ENCODE peak calls at places on chromosomes 11 and 22, in four cellular contexts. Y, J, K and D are unnamed samples.

GRCh38 chr11:43681543-43681942 is 1.0 kb downstream of the HSD17B12 start:
- DNase-seq in Y (no peak), J (peak), K (no peak), D (peak)

GRCh38 chr11:46898396-46899095 is 19.8 kb downstream of the LRP4 start:
- DNase-seq in Y (no peak), J (peak), K (no peak), D (no peak)

GRCh38 chr11:11028017-11028692 is 170.3 kb upstream of the ZBED5 start:
- DNase-seq in Y (peak), J (peak), K (peak), D (peak)

GRCh38 chr11:130390071-130390758 is 38.2 kb downstream of the ADAMTS8 start:
- DNase-seq in Y (peak), J (peak), K (no peak), D (peak)

GRCh38 chr11:128551641-128552335 is 35.6 kb downstream of the ETS1 start:
- DNase-seq in Y (no peak), J (peak), K (no peak), D (no peak)

GRCh38 chr11:130827697-130828377 is 88.4 kb downstream of the SNX19 start:
- DNase-seq in Y (peak), J (peak), K (peak), D (peak)

GRCh38 chr22:50076646-50077624 is 8.3 kb downstream of the MLC1 start:
- DNase-seq in Y (no peak), J (no peak), K (no peak), D (no peak)

GRCh38 chr11:1880746-1881441 is 10.8 kb downstream of the PRR33 start:
- DNase-seq in Y (no peak), J (no peak), K (no peak), D (no peak)

GRCh38 chr11:1728931-1729691 is 21.3 kb downstream of the IFITM10 start:
- DNase-seq in Y (no peak), J (no peak), K (no peak), D (no peak)

GRCh38 chr11:47867821-47868220 is 19.7 kb upstream of the NUP160 start:
- DNase-seq in Y (no peak), J (no peak), K (no peak), D (no peak)

GRCh38 chr11:82718307-82718706 is 15.4 kb downstream of the FAM181B start:
- DNase-seq in Y (peak), J (peak), K (peak), D (peak)

GRCh38 chr22:33302049-33302545 is 243.9 kb upstream of the SYN3 start:
- DNase-seq in Y (peak), J (peak), K (peak), D (peak)

GRCh38 chr11:15551897-15552851 is 437.5 kb downstream of the INSC start:
- DNase-seq in Y (no peak), J (no peak), K (peak), D (peak)

GRCh38 chr11:29310016-29310415 is 706.8 kb downstream of the KCNA4 start:
- DNase-seq in Y (peak), J (peak), K (no peak), D (no peak)

GRCh38 chr11:105000797-105001196 is 22.2 kb downstream of the CASP5 start:
- DNase-seq in Y (no peak), J (no peak), K (peak), D (peak)

GRCh38 chr22:23926561-23926960 is 32.4 kb downstream of the MIF start:
- DNase-seq in Y (no peak), J (no peak), K (no peak), D (no peak)

GRCh38 chr11:20058749-20059458 is 101.4 kb downstream of the DBX1 start:
- DNase-seq in Y (peak), J (no peak), K (no peak), D (no peak)

GRCh38 chr11:47856186-47856585 is 8.0 kb upstream of the NUP160 start:
- DNase-seq in Y (no peak), J (no peak), K (no peak), D (no peak)

GRCh38 chr22:44735518-44736428 is 16.6 kb upstream of the ARHGAP8 start:
- DNase-seq in Y (no peak), J (peak), K (peak), D (peak)

GRCh38 chr11:46684364-46684763 is 16.1 kb downstream of the ARHGAP1 start:
- DNase-seq in Y (no peak), J (no peak), K (no peak), D (no peak)

GRCh38 chr11:103325686-103326069 is 216.5 kb downstream of the DYNC2H1 start:
- DNase-seq in Y (no peak), J (no peak), K (peak), D (peak)
- H3K4me2 ChIP-seq in Y (no peak), J (peak), K (peak), D (no peak)

GRCh38 chr11:117642396-117642795 is 154.6 kb downstream of the DSCAML1 start:
- DNase-seq in Y (no peak), J (no peak), K (no peak), D (no peak)

GRCh38 chr11:117641008-117641915 is 155.8 kb downstream of the DSCAML1 start:
- DNase-seq in Y (no peak), J (no peak), K (no peak), D (no peak)

GRCh38 chr11:117646419-117646818 is 150.6 kb downstream of the DSCAML1 start:
- DNase-seq in Y (no peak), J (no peak), K (no peak), D (no peak)

GRCh38 chr11:117644403-117645155 is 152.4 kb downstream of the DSCAML1 start:
- DNase-seq in Y (no peak), J (no peak), K (no peak), D (no peak)

DNA sequence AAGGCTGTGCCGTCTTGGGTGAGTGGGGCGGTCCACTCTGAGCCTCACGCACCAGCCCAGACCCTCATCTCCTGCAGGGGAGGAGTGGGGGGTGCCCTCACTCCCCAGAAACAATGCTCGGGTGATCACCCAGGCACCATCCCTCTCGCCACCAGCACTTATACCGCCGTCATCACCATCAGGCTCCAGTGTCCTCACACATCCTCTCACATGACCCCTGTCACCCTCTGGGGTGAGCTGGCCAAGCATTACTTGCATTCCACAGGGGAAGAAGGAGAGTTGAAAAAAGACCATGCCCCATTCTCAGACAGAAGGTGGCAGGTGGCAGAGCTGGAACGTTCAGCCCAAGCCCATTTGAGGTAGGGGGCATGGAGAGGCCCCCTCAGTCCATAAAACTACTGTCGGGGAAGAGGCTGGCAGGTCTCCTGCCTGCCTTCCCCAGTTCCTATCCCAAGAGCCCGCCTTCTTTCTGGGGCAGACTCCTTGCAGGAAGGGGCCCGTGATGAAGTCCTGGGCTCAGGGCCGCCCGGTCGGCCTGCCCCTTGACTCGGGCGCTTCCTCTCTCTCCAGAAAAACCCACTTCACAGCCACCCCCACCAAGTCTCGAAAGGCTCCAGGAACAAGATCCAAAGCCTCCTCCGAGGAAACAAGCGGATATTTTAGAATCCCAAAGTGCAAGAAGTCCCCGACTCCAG is 153.3 kb downstream of the DSCAML1 start:
- DNase-seq in Y (no peak), J (no peak), K (peak), D (no peak)
- TF ChIP-seq EZH2 in Y (no peak), J (peak), K (no peak), D (no peak)

DNA sequence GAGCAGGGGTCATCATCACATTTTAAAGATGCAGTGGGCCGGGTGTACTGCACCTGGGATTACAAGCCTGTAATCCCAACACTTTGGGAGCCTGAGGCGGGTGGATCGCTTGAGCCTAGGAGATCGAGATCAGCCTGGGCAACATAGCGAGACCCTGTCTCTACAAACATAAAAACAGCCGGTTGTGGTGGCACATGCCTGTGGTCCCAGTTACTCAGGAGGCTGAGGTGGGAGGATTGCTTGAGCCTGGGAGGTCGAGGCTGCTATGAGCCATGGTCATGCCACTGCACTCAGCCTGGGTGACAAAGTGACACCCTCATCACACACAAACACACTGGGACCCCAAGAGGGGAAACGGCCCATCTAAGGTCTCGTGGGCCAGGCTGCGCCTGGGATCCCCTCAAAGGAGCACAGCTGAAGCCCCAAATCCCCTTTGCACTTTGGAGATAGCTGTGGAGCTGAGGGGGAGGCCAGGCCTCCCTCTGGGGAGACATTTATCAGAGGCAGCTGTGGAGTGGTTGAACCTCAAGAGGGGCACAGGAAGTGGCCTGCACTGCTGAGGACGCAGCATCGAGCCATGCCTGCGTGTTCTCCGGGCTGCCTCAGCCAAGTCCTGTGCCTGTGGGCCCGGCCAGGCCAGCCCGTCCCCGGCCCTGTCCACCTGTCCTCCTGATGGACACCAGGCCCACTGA is 27.5 kb downstream of the OSBPL5 start:
- DNase-seq in Y (no peak), J (no peak), K (no peak), D (no peak)
- H3K4me2 ChIP-seq in Y (no peak), J (no peak), K (no peak), D (no peak)

GRCh38 chr22:37333724-37334460 is 51.6 kb downstream of the CYTH4 start:
- DNase-seq in Y (no peak), J (peak), K (no peak), D (no peak)

GRCh38 chr22:37336474-37337028 is 54.2 kb downstream of the CYTH4 start:
- DNase-seq in Y (no peak), J (peak), K (no peak), D (no peak)

GRCh38 chr22:37335819-37336199 is 53.5 kb downstream of the CYTH4 start:
- DNase-seq in Y (no peak), J (no peak), K (peak), D (no peak)

GRCh38 chr22:37334461-37334858 is 52.2 kb downstream of the CYTH4 start:
- DNase-seq in Y (no peak), J (peak), K (peak), D (peak)

DNA sequence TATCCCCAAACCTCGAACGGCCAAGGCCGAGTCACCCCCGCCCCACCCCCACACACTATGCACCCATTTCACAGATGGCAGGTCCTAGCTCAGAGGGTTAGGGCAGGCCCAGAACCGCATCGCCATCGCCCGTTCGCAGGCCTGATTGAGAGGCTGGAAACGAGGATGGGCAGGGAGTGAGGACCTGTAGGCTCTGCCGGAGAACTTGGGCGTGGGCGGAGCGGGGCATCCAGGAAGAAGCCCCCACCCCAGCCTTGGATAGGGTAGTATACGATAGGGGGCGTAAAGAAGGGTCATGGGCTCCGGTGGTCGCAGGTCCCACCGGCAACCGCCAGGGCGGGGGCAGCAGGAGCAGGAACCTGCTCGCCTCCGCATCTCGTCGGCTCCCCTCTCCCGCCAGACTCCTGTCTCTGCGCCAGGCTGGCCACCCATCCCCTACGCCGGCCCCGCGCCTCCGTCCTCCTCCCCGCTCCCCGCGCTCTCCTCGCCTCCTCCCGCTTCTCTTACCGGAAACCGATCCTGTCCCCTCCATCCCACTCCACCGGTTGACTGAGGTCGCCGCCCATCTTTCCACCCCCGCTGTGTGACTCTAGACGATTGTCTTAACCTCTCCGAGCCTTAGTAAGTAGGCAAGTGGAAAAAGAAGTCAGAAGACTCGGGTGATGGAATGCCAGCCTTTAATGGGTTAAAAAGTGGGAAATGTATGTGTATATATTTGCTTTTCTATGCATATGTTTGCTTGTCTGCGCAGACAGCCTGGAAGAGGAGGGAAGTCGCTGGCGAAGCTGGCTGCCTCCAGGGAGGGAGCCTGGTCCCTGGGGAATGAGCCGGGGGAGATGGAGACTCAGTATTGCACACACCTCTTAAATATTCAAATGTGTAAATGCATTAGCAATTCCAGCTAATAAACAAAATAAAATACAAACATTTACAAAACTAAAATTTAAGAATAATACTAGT is 52.8 kb downstream of the CYTH4 start:
- DNase-seq in Y (no peak), J (peak), K (peak), D (peak)
- TF ChIP-seq EZH2 in Y (no peak), J (no peak), K (peak), D (no peak)

GRCh38 chr11:119158467-119158866 is 9.6 kb downstream of the ABCG4 start:
- DNase-seq in Y (no peak), J (no peak), K (no peak), D (no peak)

GRCh38 chr11:119160151-119160550 is 8.4 kb upstream of the NLRX1 start:
- DNase-seq in Y (no peak), J (no peak), K (no peak), D (no peak)

GRCh38 chr11:119166368-119167076 is 2.0 kb upstream of the NLRX1 start:
- DNase-seq in Y (peak), J (peak), K (no peak), D (no peak)

GRCh38 chr11:119157088-119157487 is 8.2 kb downstream of the ABCG4 start:
- DNase-seq in Y (no peak), J (no peak), K (no peak), D (no peak)

GRCh38 chr11:119161871-119162270 is 6.7 kb upstream of the NLRX1 start:
- DNase-seq in Y (no peak), J (no peak), K (no peak), D (no peak)
- H3K4me2 ChIP-seq in Y (no peak), J (no peak), K (no peak), D (no peak)

GRCh38 chr11:76212086-76213035 is 6.1 kb upstream of the WNT11 start:
- DNase-seq in Y (no peak), J (no peak), K (no peak), D (no peak)

GRCh38 chr11:76208829-76209670 is 2.7 kb upstream of the WNT11 start:
- DNase-seq in Y (peak), J (peak), K (peak), D (peak)

GRCh38 chr11:76209956-76210885 is 3.9 kb upstream of the WNT11 start:
- DNase-seq in Y (peak), J (peak), K (peak), D (peak)

GRCh38 chr11:76209671-76209955 is 3.3 kb upstream of the WNT11 start:
- DNase-seq in Y (no peak), J (no peak), K (no peak), D (no peak)

DNA sequence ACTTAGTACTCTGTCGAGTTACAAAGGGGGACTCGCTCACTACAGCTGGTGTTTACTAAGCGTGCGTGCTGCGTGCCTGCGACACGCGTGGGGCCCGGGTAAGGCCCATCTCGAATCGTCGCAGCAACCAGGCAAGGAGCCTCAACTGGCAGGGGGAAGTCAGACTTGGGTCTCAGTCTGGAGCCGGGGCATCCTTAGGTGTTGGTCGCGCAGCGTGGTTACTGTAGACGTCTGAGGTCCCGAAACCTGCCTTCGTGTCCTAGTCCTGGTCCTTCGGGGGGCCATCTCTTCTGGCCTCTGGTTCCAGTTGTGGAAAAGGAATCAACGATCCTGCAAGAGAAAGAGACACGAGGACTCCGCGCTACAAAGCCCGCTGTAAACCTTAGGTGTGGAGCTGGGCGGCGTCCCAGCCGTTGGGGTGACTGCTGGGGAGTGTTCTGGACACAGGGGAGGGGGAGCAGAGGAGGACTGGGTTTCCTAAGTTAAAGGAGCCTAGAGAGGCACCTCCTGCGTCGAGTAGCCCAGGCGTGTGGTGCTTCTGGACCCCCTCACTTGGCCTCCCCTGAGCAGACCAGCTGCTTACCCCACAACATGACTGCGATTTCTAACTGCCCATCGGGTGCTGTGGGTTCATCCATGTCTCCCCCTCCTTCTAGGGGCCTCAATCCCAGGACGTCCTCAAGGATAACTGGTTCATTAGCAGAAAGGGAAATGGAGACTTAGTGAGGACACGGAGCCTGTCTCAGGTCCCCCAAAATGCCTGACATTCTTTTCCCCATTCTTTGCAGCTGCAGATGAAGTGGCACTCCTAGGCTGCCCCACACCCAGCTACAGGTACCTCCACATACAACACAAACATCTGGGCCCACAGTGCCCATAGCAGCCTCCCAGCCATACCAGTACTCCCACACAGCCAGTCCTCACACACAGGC is 4.9 kb upstream of the WNT11 start:
- DNase-seq in Y (no peak), J (no peak), K (no peak), D (peak)
- TF ChIP-seq EZH2 in Y (no peak), J (no peak), K (peak), D (peak)

DNA sequence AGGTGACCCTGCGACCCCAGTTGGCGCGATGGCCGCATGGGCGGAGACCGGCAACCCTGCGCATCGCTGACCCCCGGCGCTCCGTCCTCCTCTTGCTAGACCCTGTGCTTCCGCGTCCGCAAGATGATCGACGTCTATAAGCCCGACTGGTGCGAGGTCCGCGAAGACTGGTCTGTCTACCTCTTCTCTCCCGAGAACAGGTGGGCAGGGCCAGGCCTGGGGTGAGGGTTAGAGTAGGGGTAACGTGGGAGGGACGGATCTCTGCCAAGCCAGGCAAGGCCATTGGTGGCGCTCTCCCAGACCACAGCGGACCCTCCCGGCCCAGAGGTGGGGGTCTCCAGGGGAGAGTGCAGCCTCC is 92.1 kb downstream of the CACNA1I start:
- DNase-seq in Y (no peak), J (no peak), K (peak), D (peak)
- H3K4me2 ChIP-seq in Y (peak), J (no peak), K (peak), D (peak)

GRCh38 chr11:117796456-117797428 is at the start of gene DSCAML1:
- DNase-seq in Y (no peak), J (no peak), K (peak), D (peak)
- TF ChIP-seq EZH2 in Y (peak), J (no peak), K (peak), D (peak)

GRCh38 chr11:120057028-120057330 is 80.9 kb downstream of the TRIM29 start:
- DNase-seq in Y (no peak), J (no peak), K (no peak), D (no peak)

GRCh38 chr11:120054016-120054752 is 83.7 kb downstream of the TRIM29 start:
- DNase-seq in Y (no peak), J (no peak), K (no peak), D (no peak)

GRCh38 chr11:120056301-120057027 is 81.4 kb downstream of the TRIM29 start:
- DNase-seq in Y (no peak), J (no peak), K (no peak), D (no peak)

GRCh38 chr11:120054753-120055045 is 83.2 kb downstream of the TRIM29 start:
- DNase-seq in Y (no peak), J (no peak), K (no peak), D (no peak)

DNA sequence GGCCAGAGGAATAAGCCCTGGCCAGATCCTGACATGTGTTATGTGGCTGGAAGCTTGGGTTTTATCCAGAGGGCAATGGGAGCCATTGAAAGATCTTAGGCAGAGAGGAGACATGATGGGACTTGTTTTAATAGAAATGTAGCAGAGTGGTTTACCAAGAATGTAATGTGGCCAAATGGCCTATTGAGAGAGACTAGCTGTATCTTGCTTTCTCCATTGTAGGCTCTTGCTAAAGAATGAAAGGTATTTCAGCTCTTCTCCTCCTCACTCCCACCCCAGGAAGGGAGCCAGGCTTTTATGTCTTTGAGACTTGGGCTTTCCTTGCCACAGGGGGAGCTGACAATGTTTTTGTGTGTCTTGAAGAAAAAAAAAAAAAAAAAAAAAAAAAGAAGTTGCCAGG is 82.3 kb downstream of the TRIM29 start:
- DNase-seq in Y (peak), J (no peak), K (peak), D (peak)
- H3K4me2 ChIP-seq in Y (peak), J (no peak), K (peak), D (no peak)